ENCODE peak calls at places on chromosomes 5 and 9, in five cellular contexts. T is prostate gland, S is tibial nerve, N is hepatocyte, I is ascending aorta. G is an unnamed sample.

GRCh38 chr5:40165789-40166728 is 513.7 kb upstream of the PTGER4 start:
- DNase-seq in I (no peak), N (no peak), S (no peak), T (no peak), G (no peak)

GRCh38 chr9:88536951-88537742 is 2.2 kb downstream of the NXNL2 start:
- DNase-seq in S (no peak), N (no peak), T (no peak), I (no peak), G (no peak)

GRCh38 chr5:96687812-96688453 is 25.8 kb downstream of the CAST start:
- DNase-seq in I (no peak), S (no peak), T (no peak), N (peak; percentile 52), G (no peak)

GRCh38 chr9:116592926-116593325 is 94.2 kb upstream of the TRIM32 start:
- DNase-seq in N (no peak), S (no peak), I (no peak), T (no peak), G (no peak)

GRCh38 chr5:168869615-168870227 is 290.6 kb upstream of the PANK3 start:
- DNase-seq in I (no peak), T (no peak), N (no peak), S (no peak), G (no peak)

GRCh38 chr5:57171818-57172465 is 1.9 kb upstream of the GPBP1 start:
- DNase-seq in T (no peak), I (no peak), S (no peak), N (peak; percentile 60), G (no peak)

GRCh38 chr5:133113331-133114061 is 61.7 kb downstream of the HSPA4 start:
- DNase-seq in N (no peak), S (no peak), I (no peak), T (no peak), G (no peak)

GRCh38 chr9:105405514-105406131 is 42.2 kb upstream of the FSD1L start:
- DNase-seq in S (no peak), N (no peak), I (no peak), T (no peak), G (no peak)

GRCh38 chr5:10420468-10420867 is 21.2 kb upstream of the ROPN1L start:
- DNase-seq in S (no peak), I (no peak), N (no peak), T (no peak), G (no peak)

GRCh38 chr9:101881508-101881907 is 143.1 kb upstream of the GRIN3A start:
- DNase-seq in I (no peak), N (no peak), T (no peak), S (no peak), G (no peak)

GRCh38 chr9:29211003-29211584 is 1637.8 kb upstream of the C9orf72 start:
- DNase-seq in T (no peak), S (no peak), I (no peak), N (no peak), G (no peak)

GRCh38 chr9:29212590-29213373 is 1639.5 kb upstream of the C9orf72 start:
- DNase-seq in T (no peak), S (no peak), I (no peak), N (peak; percentile 61), G (no peak)

GRCh38 chr9:29209748-29210276 is 1636.5 kb upstream of the C9orf72 start:
- DNase-seq in S (no peak), N (no peak), T (no peak), I (no peak), G (no peak)

GRCh38 chr9:29213374-29214161 is 1640.3 kb upstream of the C9orf72 start:
- DNase-seq in S (no peak), T (no peak), N (peak; percentile 66), I (no peak), G (no peak)

DNA sequence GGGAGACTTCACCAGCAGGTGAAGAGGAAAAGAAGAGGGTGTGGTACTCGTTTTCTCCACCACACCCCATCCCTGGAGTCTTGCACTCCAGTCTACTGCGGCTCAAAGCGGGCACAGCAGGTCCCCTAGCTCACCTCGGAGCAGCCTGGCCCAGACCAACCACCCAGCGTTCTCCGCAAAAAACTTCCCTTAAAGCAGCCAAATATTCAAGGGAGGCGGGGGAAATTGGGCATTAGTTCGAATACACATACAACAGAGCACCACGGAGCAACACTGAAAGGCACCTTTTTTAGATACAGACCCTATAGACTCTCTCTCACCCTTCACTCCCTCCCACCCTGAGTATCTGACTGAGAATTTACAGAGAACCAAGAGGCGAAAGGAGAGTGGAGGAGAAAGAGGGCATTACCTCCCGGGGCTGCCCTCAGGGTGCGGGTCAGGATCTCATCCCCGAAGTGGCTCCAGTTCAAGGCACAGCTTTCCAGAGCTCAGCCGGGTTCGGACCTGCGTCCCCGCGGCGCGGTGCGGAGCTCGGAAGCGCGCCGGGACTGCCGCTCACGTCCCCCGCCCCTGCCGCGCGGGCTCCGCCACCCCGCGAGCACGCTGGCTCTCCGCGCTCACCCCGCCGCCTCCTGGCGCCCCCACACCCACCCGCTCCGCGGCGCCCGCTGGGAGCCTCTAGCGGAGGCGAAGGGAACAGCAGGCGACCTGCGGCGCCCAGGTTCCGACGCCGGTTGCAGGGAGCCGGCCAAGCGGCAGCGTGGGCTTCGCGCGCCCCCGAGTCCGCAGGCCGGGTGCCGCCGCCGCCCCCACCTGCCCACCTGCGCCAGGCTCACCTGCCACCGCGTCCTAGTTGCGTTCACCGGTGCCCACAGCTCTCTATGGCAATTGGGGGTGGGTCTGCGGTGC is 1638.7 kb upstream of the C9orf72 start:
- DNase-seq in N (peak; percentile 85), S (no peak), T (no peak), I (no peak), G (no peak)
- TF ChIP-seq CTCF in N (peak; percentile 62), S (peak; percentile 59), T (peak; percentile 28), I (no peak), G (peak; percentile 21)

GRCh38 chr5:64417390-64417789 is 88.4 kb upstream of the RGS7BP start:
- DNase-seq in T (no peak), S (no peak), I (no peak), N (no peak), G (no peak)
- TF ChIP-seq CTCF in T (no peak), S (no peak), I (no peak), N (no peak), G (no peak)

DNA sequence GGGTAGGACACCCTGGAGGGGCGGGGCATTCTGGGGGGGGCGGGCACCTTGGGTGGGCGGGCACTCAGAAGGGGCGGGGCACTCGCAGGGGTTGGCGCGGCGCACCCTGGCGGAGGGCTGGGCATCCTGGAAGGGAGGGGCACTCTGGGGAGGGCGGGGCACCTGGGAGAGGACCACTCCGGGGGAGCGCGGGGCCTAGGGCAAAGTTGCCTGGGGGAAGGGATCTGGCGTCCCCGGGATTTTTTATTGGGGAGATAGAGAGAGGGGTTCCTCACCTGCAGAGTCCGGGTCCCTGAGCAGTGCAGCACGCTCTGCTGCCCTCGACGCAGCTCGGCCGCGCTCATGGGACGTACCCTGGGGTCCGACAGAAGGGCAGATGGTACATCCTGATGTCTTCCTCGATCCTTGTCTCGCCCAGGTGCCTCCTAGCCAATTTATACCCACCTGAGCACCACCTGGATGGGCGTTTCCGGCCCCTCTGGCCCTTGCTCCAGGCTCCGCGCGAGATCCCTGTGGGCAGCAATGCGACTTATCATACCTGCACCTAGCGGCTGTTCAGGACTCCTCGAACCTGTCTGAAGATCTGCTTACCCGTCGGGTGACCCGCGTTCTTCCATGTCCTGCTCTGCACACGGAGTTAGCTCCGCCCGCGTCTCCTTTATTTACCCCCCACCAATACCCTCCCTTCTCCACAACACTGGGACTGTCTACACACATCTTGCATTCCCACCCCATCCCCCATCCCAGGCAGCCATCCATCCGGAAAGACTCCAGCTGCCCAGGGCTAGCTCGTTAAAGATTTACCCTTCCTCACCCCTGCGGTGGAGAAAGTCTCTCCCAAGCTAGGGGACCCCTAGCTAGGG is at the start of gene KIF12:
- DNase-seq in I (no peak), N (peak; percentile 91), S (no peak), T (peak; percentile 60), G (no peak)
- TF ChIP-seq CTCF in I (no peak), N (no peak), S (no peak), T (no peak), G (no peak)

DNA sequence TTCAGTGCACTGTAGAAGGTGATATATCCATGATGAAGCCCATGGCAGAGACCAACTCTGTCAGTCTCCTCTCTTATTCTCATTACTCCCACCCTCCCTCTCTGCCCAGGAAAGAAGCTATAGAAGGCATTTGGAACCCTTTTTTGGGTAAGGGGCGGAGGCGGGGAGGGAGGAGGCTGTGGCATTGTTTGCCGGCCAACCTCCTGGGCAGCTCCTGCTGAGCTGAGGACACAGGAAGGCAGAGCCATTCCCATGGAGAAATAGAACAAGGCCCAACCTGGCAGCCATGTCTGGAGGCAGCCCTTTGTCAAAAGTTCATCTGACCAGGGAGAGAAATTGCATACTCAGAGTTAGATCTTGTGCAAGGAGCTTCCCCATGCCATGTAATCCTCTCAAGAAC is 158.4 kb downstream of the MELK start:
- DNase-seq in I (no peak), N (no peak), S (no peak), T (no peak), G (no peak)
- TF ChIP-seq CTCF in I (no peak), N (no peak), S (no peak), T (no peak), G (no peak)

DNA sequence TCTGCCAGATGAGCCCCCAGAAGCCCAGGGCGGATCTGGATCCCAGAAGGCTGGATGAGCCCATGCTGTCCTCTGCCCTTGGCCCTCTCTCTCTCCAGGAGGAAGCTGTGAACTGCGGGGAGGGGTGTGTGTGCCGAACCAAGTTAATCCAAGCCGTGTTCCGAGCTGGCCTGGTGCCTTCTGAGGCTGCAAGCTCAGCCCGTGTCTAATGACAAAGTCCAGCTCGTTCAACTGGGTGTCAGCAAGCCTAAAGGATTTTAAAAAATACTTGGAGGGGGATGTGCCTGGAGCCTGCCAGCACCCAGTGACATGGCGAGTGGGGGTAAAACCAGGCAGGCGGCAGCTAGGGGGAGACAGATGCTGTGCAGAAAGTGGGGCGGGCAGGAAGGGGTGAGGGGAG is 8.0 kb downstream of the STC2 start:
- DNase-seq in I (peak; percentile 64), T (no peak), N (peak; percentile 68), S (no peak), G (no peak)
- TF ChIP-seq CTCF in I (no peak), T (no peak), N (peak; percentile 38), S (no peak), G (no peak)

GRCh38 chr5:122101636-122102285 is 23.7 kb upstream of the LOX start:
- DNase-seq in N (peak; percentile 67), I (no peak), S (peak; percentile 26), T (peak; percentile 18), G (no peak)
- TF ChIP-seq CTCF in N (peak; percentile 69), I (peak; percentile 56), S (peak; percentile 27), T (no peak), G (no peak)

GRCh38 chr5:178107889-178108288 is 5.4 kb upstream of the N4BP3 start:
- DNase-seq in I (no peak), N (no peak), T (no peak), S (no peak), G (no peak)
- TF ChIP-seq CTCF in I (no peak), N (no peak), T (no peak), S (no peak), G (no peak)

G was measured in omental fat pad.